ENCODE peak calls at places on chromosomes 6 and 20, in nine cellular contexts. One of them, this sample, is unnamed.

GRCh38 chr20:20369353-20370086 is 1.6 kb downstream of the INSM1 start:
- DNase-seq in bronchial epithelial cell: peak
- DNase-seq in fibroblast of the aortic adventitia: no peak
- DNase-seq in coronary artery: no peak
- DNase-seq in epithelial cell of esophagus: peak
- DNase-seq in uterus: no peak
- DNase-seq in fibroblast of lung: no peak
- DNase-seq in astrocyte of the cerebellum: no peak
- DNase-seq in AG04449: no peak
- DNase-seq in this sample: no peak

GRCh38 chr6:31768717-31769257 is 6.3 kb downstream of the SAPCD1 start:
- DNase-seq in epithelial cell of esophagus: no peak
- DNase-seq in fibroblast of the aortic adventitia: no peak
- DNase-seq in fibroblast of lung: no peak
- DNase-seq in astrocyte of the cerebellum: no peak
- DNase-seq in AG04449: no peak
- DNase-seq in uterus: no peak
- DNase-seq in bronchial epithelial cell: no peak
- DNase-seq in coronary artery: no peak
- DNase-seq in this sample: no peak

GRCh38 chr20:33687370-33687915 is 1.3 kb upstream of the E2F1 start:
- DNase-seq in epithelial cell of esophagus: no peak
- DNase-seq in astrocyte of the cerebellum: no peak
- DNase-seq in uterus: no peak
- DNase-seq in bronchial epithelial cell: no peak
- DNase-seq in coronary artery: no peak
- DNase-seq in AG04449: no peak
- DNase-seq in fibroblast of the aortic adventitia: peak
- DNase-seq in fibroblast of lung: peak
- DNase-seq in this sample: no peak

GRCh38 chr6:163985710-163986109 is 571.2 kb downstream of the QKI start:
- DNase-seq in fibroblast of lung: peak
- DNase-seq in coronary artery: no peak
- DNase-seq in epithelial cell of esophagus: no peak
- DNase-seq in astrocyte of the cerebellum: no peak
- DNase-seq in bronchial epithelial cell: no peak
- DNase-seq in fibroblast of the aortic adventitia: no peak
- DNase-seq in AG04449: no peak
- DNase-seq in uterus: no peak
- DNase-seq in this sample: no peak

GRCh38 chr6:170025341-170026271 is 265.3 kb downstream of the DLL1 start:
- DNase-seq in AG04449: no peak
- DNase-seq in fibroblast of lung: no peak
- DNase-seq in epithelial cell of esophagus: no peak
- DNase-seq in fibroblast of the aortic adventitia: no peak
- DNase-seq in bronchial epithelial cell: no peak
- DNase-seq in coronary artery: peak
- DNase-seq in astrocyte of the cerebellum: no peak
- DNase-seq in uterus: no peak
- DNase-seq in this sample: no peak

GRCh38 chr6:12001004-12001705 is 11.0 kb upstream of the HIVEP1 start:
- DNase-seq in coronary artery: no peak
- DNase-seq in fibroblast of lung: no peak
- DNase-seq in epithelial cell of esophagus: no peak
- DNase-seq in AG04449: no peak
- DNase-seq in fibroblast of the aortic adventitia: peak
- DNase-seq in bronchial epithelial cell: no peak
- DNase-seq in astrocyte of the cerebellum: no peak
- DNase-seq in uterus: peak
- DNase-seq in this sample: no peak

GRCh38 chr6:150413768-150414167 is 45.0 kb downstream of the IYD start:
- DNase-seq in fibroblast of lung: no peak
- DNase-seq in fibroblast of the aortic adventitia: no peak
- DNase-seq in epithelial cell of esophagus: no peak
- DNase-seq in AG04449: no peak
- DNase-seq in bronchial epithelial cell: no peak
- DNase-seq in uterus: no peak
- DNase-seq in coronary artery: no peak
- DNase-seq in astrocyte of the cerebellum: no peak
- DNase-seq in this sample: no peak

GRCh38 chr6:43644940-43645612 is at the start of gene RSPH9:
- DNase-seq in AG04449: no peak
- DNase-seq in uterus: peak
- DNase-seq in coronary artery: no peak
- DNase-seq in fibroblast of the aortic adventitia: peak
- DNase-seq in fibroblast of lung: peak
- DNase-seq in epithelial cell of esophagus: peak
- DNase-seq in astrocyte of the cerebellum: no peak
- DNase-seq in bronchial epithelial cell: peak
- DNase-seq in this sample: no peak

GRCh38 chr6:113989675-113990074 is 18.7 kb upstream of the HDAC2 start:
- DNase-seq in epithelial cell of esophagus: no peak
- DNase-seq in astrocyte of the cerebellum: no peak
- DNase-seq in uterus: no peak
- DNase-seq in fibroblast of lung: peak
- DNase-seq in fibroblast of the aortic adventitia: no peak
- DNase-seq in coronary artery: no peak
- DNase-seq in AG04449: no peak
- DNase-seq in bronchial epithelial cell: no peak
- DNase-seq in this sample: no peak

GRCh38 chr20:10040070-10040970 is 5.5 kb downstream of the ANKEF1 start:
- DNase-seq in uterus: no peak
- DNase-seq in AG04449: peak
- DNase-seq in epithelial cell of esophagus: peak
- DNase-seq in fibroblast of the aortic adventitia: peak
- DNase-seq in fibroblast of lung: peak
- DNase-seq in bronchial epithelial cell: peak
- DNase-seq in astrocyte of the cerebellum: peak
- DNase-seq in coronary artery: no peak
- DNase-seq in this sample: no peak

GRCh38 chr20:10033905-10034304 is 882 bp upstream of the ANKEF1 start:
- DNase-seq in bronchial epithelial cell: no peak
- DNase-seq in fibroblast of the aortic adventitia: no peak
- DNase-seq in epithelial cell of esophagus: no peak
- DNase-seq in uterus: no peak
- DNase-seq in AG04449: no peak
- DNase-seq in fibroblast of lung: no peak
- DNase-seq in coronary artery: no peak
- DNase-seq in astrocyte of the cerebellum: no peak
- DNase-seq in this sample: no peak

GRCh38 chr20:10034717-10035571 is at the start of gene ANKEF1:
- DNase-seq in bronchial epithelial cell: peak
- DNase-seq in fibroblast of lung: peak
- DNase-seq in astrocyte of the cerebellum: no peak
- DNase-seq in AG04449: no peak
- DNase-seq in epithelial cell of esophagus: peak
- DNase-seq in uterus: peak
- DNase-seq in coronary artery: no peak
- DNase-seq in fibroblast of the aortic adventitia: peak
- DNase-seq in this sample: no peak
- H3K4me3 ChIP-seq in bronchial epithelial cell: peak
- H3K4me3 ChIP-seq in fibroblast of lung: peak
- H3K4me3 ChIP-seq in astrocyte of the cerebellum: peak
- H3K4me3 ChIP-seq in AG04449: peak
- H3K4me3 ChIP-seq in epithelial cell of esophagus: peak
- H3K4me3 ChIP-seq in uterus: peak
- H3K4me3 ChIP-seq in coronary artery: peak
- H3K4me3 ChIP-seq in fibroblast of the aortic adventitia: peak
- H3K4me3 ChIP-seq in this sample: peak

GRCh38 chr6:45946352-45946751 is 69.3 kb downstream of the CLIC5 start:
- DNase-seq in uterus: peak
- DNase-seq in fibroblast of the aortic adventitia: peak
- DNase-seq in fibroblast of lung: peak
- DNase-seq in epithelial cell of esophagus: no peak
- DNase-seq in AG04449: no peak
- DNase-seq in bronchial epithelial cell: no peak
- DNase-seq in coronary artery: no peak
- DNase-seq in astrocyte of the cerebellum: peak
- DNase-seq in this sample: no peak
- TF ChIP-seq CTCF in uterus: peak
- TF ChIP-seq CTCF in fibroblast of the aortic adventitia: peak
- TF ChIP-seq CTCF in fibroblast of lung: peak
- TF ChIP-seq CTCF in epithelial cell of esophagus: no peak
- TF ChIP-seq CTCF in AG04449: peak
- TF ChIP-seq CTCF in bronchial epithelial cell: no peak
- TF ChIP-seq CTCF in coronary artery: no peak
- TF ChIP-seq CTCF in astrocyte of the cerebellum: peak
- TF ChIP-seq CTCF in this sample: no peak

GRCh38 chr6:140178550-140179334 is 804.3 kb upstream of the CITED2 start:
- DNase-seq in uterus: no peak
- DNase-seq in epithelial cell of esophagus: peak
- DNase-seq in bronchial epithelial cell: peak
- DNase-seq in fibroblast of the aortic adventitia: peak
- DNase-seq in coronary artery: no peak
- DNase-seq in fibroblast of lung: peak
- DNase-seq in AG04449: peak
- DNase-seq in astrocyte of the cerebellum: no peak
- DNase-seq in this sample: no peak

GRCh38 chr6:140185991-140186390 is 811.5 kb upstream of the CITED2 start:
- DNase-seq in epithelial cell of esophagus: no peak
- DNase-seq in uterus: no peak
- DNase-seq in AG04449: no peak
- DNase-seq in astrocyte of the cerebellum: no peak
- DNase-seq in fibroblast of lung: no peak
- DNase-seq in fibroblast of the aortic adventitia: no peak
- DNase-seq in coronary artery: no peak
- DNase-seq in bronchial epithelial cell: no peak
- DNase-seq in this sample: no peak

GRCh38 chr6:140180306-140180705 is 805.9 kb upstream of the CITED2 start:
- DNase-seq in fibroblast of the aortic adventitia: no peak
- DNase-seq in bronchial epithelial cell: no peak
- DNase-seq in fibroblast of lung: no peak
- DNase-seq in uterus: no peak
- DNase-seq in epithelial cell of esophagus: no peak
- DNase-seq in AG04449: no peak
- DNase-seq in astrocyte of the cerebellum: no peak
- DNase-seq in coronary artery: no peak
- DNase-seq in this sample: no peak

GRCh38 chr6:140182819-140183218 is 808.4 kb upstream of the CITED2 start:
- DNase-seq in epithelial cell of esophagus: no peak
- DNase-seq in fibroblast of the aortic adventitia: no peak
- DNase-seq in fibroblast of lung: peak
- DNase-seq in bronchial epithelial cell: no peak
- DNase-seq in AG04449: no peak
- DNase-seq in uterus: no peak
- DNase-seq in astrocyte of the cerebellum: peak
- DNase-seq in coronary artery: no peak
- DNase-seq in this sample: no peak

DNA sequence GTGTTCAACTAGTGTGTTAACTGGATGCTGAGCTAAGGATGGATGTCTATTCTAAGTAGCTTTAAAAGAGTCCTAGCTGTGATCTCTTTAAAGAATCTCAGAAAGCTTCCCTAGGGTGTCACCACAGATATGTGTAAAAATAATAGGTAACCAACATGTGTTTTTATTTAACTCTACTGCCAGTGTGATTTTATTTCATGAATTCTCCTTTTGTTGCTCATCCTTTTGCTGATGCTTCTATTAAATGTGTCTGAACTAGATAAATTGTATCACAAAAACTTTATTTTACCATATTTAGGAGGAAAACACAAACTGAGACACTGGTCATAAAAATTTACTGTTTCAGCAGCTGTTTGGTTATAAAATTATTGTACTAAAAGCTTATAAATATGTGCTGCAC is 809.4 kb upstream of the CITED2 start:
- DNase-seq in uterus: no peak
- DNase-seq in astrocyte of the cerebellum: peak
- DNase-seq in AG04449: peak
- DNase-seq in coronary artery: no peak
- DNase-seq in epithelial cell of esophagus: no peak
- DNase-seq in bronchial epithelial cell: no peak
- DNase-seq in fibroblast of lung: peak
- DNase-seq in fibroblast of the aortic adventitia: peak
- DNase-seq in this sample: no peak
- H3K4me3 ChIP-seq in uterus: no peak
- H3K4me3 ChIP-seq in astrocyte of the cerebellum: no peak
- H3K4me3 ChIP-seq in AG04449: no peak
- H3K4me3 ChIP-seq in coronary artery: no peak
- H3K4me3 ChIP-seq in epithelial cell of esophagus: no peak
- H3K4me3 ChIP-seq in bronchial epithelial cell: no peak
- H3K4me3 ChIP-seq in fibroblast of lung: no peak
- H3K4me3 ChIP-seq in fibroblast of the aortic adventitia: no peak
- H3K4me3 ChIP-seq in this sample: no peak

GRCh38 chr6:138814179-138814834 is 18.4 kb downstream of the ECT2L start:
- DNase-seq in fibroblast of the aortic adventitia: no peak
- DNase-seq in coronary artery: no peak
- DNase-seq in uterus: no peak
- DNase-seq in fibroblast of lung: no peak
- DNase-seq in bronchial epithelial cell: peak
- DNase-seq in epithelial cell of esophagus: peak
- DNase-seq in AG04449: no peak
- DNase-seq in astrocyte of the cerebellum: no peak
- DNase-seq in this sample: no peak

GRCh38 chr6:138817799-138818198 is 21.9 kb downstream of the ECT2L start:
- DNase-seq in AG04449: peak
- DNase-seq in astrocyte of the cerebellum: peak
- DNase-seq in epithelial cell of esophagus: peak
- DNase-seq in fibroblast of lung: peak
- DNase-seq in bronchial epithelial cell: peak
- DNase-seq in uterus: no peak
- DNase-seq in fibroblast of the aortic adventitia: peak
- DNase-seq in coronary artery: no peak
- DNase-seq in this sample: peak

GRCh38 chr6:138818496-138819194 is 22.8 kb downstream of the ECT2L start:
- DNase-seq in fibroblast of the aortic adventitia: no peak
- DNase-seq in fibroblast of lung: no peak
- DNase-seq in bronchial epithelial cell: peak
- DNase-seq in AG04449: no peak
- DNase-seq in epithelial cell of esophagus: peak
- DNase-seq in coronary artery: no peak
- DNase-seq in uterus: no peak
- DNase-seq in astrocyte of the cerebellum: no peak
- DNase-seq in this sample: no peak

GRCh38 chr6:138815221-138815620 is 19.3 kb downstream of the ECT2L start:
- DNase-seq in AG04449: no peak
- DNase-seq in coronary artery: no peak
- DNase-seq in astrocyte of the cerebellum: no peak
- DNase-seq in uterus: no peak
- DNase-seq in fibroblast of lung: no peak
- DNase-seq in epithelial cell of esophagus: no peak
- DNase-seq in bronchial epithelial cell: no peak
- DNase-seq in fibroblast of the aortic adventitia: no peak
- DNase-seq in this sample: no peak

DNA sequence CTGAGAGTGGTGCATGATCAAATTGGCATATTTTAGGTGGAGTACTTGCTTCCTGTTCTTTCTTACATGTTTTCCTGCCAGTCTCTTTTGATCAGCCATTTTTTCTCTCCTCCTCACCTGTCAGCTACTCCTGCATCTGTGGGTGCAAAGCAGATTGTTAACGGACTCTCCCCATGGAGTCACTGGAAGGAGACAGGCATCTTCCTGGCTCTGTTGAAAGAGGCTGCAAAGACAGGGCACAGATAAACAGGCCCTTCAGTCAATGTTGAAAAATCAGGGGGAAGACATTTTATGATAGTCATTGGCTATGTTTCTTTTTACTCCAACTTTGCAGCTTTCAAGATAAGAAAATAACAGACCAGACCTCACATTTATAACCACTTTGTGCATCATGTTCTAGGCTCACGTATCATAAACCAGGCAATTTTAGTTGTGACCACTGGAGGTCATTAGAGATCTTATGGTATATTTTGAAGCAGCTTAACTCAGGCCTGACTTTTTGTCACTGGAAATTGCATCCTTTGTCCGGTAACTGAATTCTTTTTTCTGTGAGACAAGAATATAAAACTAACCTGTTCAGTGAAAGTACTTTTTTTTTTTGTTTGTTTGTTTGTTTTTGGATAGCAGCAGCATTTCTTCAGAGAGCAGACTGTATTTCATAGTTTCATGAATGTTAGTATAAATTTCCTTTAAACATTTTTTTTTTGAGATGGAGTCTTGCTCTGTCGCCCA is 20.1 kb downstream of the ECT2L start:
- DNase-seq in fibroblast of lung: peak
- DNase-seq in AG04449: peak
- DNase-seq in uterus: no peak
- DNase-seq in epithelial cell of esophagus: peak
- DNase-seq in fibroblast of the aortic adventitia: peak
- DNase-seq in astrocyte of the cerebellum: peak
- DNase-seq in bronchial epithelial cell: peak
- DNase-seq in coronary artery: no peak
- DNase-seq in this sample: peak
- TF ChIP-seq CTCF in fibroblast of lung: peak
- TF ChIP-seq CTCF in AG04449: peak
- TF ChIP-seq CTCF in uterus: peak
- TF ChIP-seq CTCF in epithelial cell of esophagus: peak
- TF ChIP-seq CTCF in fibroblast of the aortic adventitia: peak
- TF ChIP-seq CTCF in astrocyte of the cerebellum: peak
- TF ChIP-seq CTCF in bronchial epithelial cell: peak
- TF ChIP-seq CTCF in coronary artery: peak
- TF ChIP-seq CTCF in this sample: peak

This sample was measured in epithelial cell of proximal tubule.